ENCODE peak calls at places on chromosomes 11 and 22, in five cellular contexts. H is A549, Z is IMR-90, K is SK-N-SH, D is GM12878. Y is an unnamed sample.
A peak's percentile ranks its signal among the peaks of the same experiment; 100 is the strongest.

GRCh38 chr11:134724106-134724778 is 312.2 kb upstream of the B3GAT1 start:
- DNase-seq in H (no peak), Z (no peak), K (no peak), D (no peak), Y (no peak)

GRCh38 chr11:66915866-66916265 is 42.3 kb downstream of the PC start:
- DNase-seq in H (no peak), Z (no peak), K (no peak), D (no peak), Y (no peak)

GRCh38 chr11:72932132-72932570 is 117.9 kb downstream of the ATG16L2 start:
- DNase-seq in H (no peak), Z (peak; percentile 72), K (no peak), D (no peak), Y (no peak)

GRCh38 chr11:16938061-16938460 is 76.2 kb downstream of the PLEKHA7 start:
- DNase-seq in H (no peak), Z (no peak), K (no peak), D (no peak), Y (no peak)

GRCh38 chr22:38717244-38717643 is 11.5 kb downstream of the GTPBP1 start:
- DNase-seq in H (no peak), Z (no peak), K (no peak), D (no peak), Y (no peak)

GRCh38 chr11:131977231-131977630 is 606.8 kb downstream of the NTM start:
- DNase-seq in H (no peak), Z (peak; percentile 43), K (no peak), D (no peak), Y (no peak)

GRCh38 chr11:94910281-94910680 is 63.1 kb downstream of the CWC15 start:
- DNase-seq in H (no peak), Z (no peak), K (no peak), D (no peak), Y (no peak)

GRCh38 chr11:121687961-121688566 is 235.3 kb upstream of the SORL1-AS1 start:
- DNase-seq in H (no peak), Z (peak; percentile 70), K (no peak), D (no peak), Y (no peak)

GRCh38 chr11:66762088-66762487 is 33.1 kb upstream of the SPTBN2 start:
- DNase-seq in H (no peak), Z (no peak), K (no peak), D (no peak), Y (no peak)

GRCh38 chr22:35649026-35649553 is 844 bp downstream of the APOL6 start:
- DNase-seq in H (no peak), Z (no peak), K (no peak), D (no peak), Y (no peak)

GRCh38 chr11:47242596-47243192 is 5.9 kb downstream of the ACP2 start:
- DNase-seq in H (no peak), Z (no peak), K (peak; percentile 4), D (no peak), Y (no peak)

GRCh38 chr11:6022954-6023353 is 7.6 kb downstream of the OR56A1 start:
- DNase-seq in H (peak; percentile 57), Z (peak; percentile 43), K (no peak), D (peak; percentile 5), Y (peak; percentile 10)

GRCh38 chr22:37690901-37691504 is 4.9 kb downstream of the NOL12 start:
- DNase-seq in H (no peak), Z (no peak), K (no peak), D (no peak), Y (no peak)

GRCh38 chr22:19290400-19291217 is 910 bp downstream of the CLTCL1 start:
- DNase-seq in H (no peak), Z (no peak), K (no peak), D (no peak), Y (peak; percentile 65)

GRCh38 chr11:69384548-69385465 is 90.9 kb downstream of the MYEOV start:
- DNase-seq in H (no peak), Z (no peak), K (peak; percentile 14), D (no peak), Y (no peak)

GRCh38 chr11:95132956-95133355 is 43.3 kb downstream of the ENDOD1 start:
- DNase-seq in H (no peak), Z (no peak), K (no peak), D (no peak), Y (no peak)

GRCh38 chr11:80441821-80442220 is 1001.0 kb upstream of the TENM4 start:
- DNase-seq in H (no peak), Z (peak; percentile 5), K (no peak), D (no peak), Y (no peak)

GRCh38 chr22:20583471-20583922 is 76.1 kb downstream of the MED15 start:
- DNase-seq in H (peak; percentile 20), Z (no peak), K (no peak), D (no peak), Y (no peak)

GRCh38 chr22:35578836-35579575 is 38.1 kb downstream of the MB start:
- DNase-seq in H (no peak), Z (no peak), K (no peak), D (no peak), Y (no peak)

GRCh38 chr22:17772963-17773605 is 1.2 kb downstream of the BID start:
- DNase-seq in H (no peak), Z (peak; percentile 56), K (no peak), D (no peak), Y (peak; percentile 74)

GRCh38 chr22:31647066-31647465 is 14.9 kb downstream of the PISD start:
- DNase-seq in H (no peak), Z (no peak), K (no peak), D (no peak), Y (no peak)

GRCh38 chr11:57639321-57640067 is 10.2 kb downstream of the YPEL4 start:
- DNase-seq in H (peak; percentile 27), Z (peak; percentile 57), K (peak; percentile 66), D (no peak), Y (no peak)

GRCh38 chr22:38645430-38645829 is 10.8 kb downstream of the FAM227A start:
- DNase-seq in H (no peak), Z (no peak), K (no peak), D (no peak), Y (no peak)

GRCh38 chr11:74380746-74381439 is 17.3 kb downstream of the PGM2L1 start:
- DNase-seq in H (peak; percentile 16), Z (no peak), K (no peak), D (no peak), Y (no peak)

GRCh38 chr22:26328221-26328620 is 100.8 kb upstream of the ASPHD2 start:
- DNase-seq in H (no peak), Z (no peak), K (no peak), D (no peak), Y (no peak)

GRCh38 chr22:38404419-38404818 is 50.6 kb downstream of the KCNJ4 start:
- DNase-seq in H (no peak), Z (no peak), K (no peak), D (no peak), Y (no peak)

GRCh38 chr11:77191823-77192495 is 63.9 kb downstream of the MYO7A start:
- DNase-seq in H (peak; percentile 94), Z (peak; percentile 20), K (peak; percentile 62), D (no peak), Y (peak; percentile 79)

GRCh38 chr11:130428271-130428670 is at the start of gene ADAMTS8:
- DNase-seq in H (no peak), Z (no peak), K (peak; percentile 70), D (no peak), Y (no peak)

GRCh38 chr11:31947051-31947450 is 135.9 kb upstream of the PAX6 start:
- DNase-seq in H (no peak), Z (no peak), K (no peak), D (no peak), Y (no peak)

GRCh38 chr11:118899706-118900360 is 16.1 kb downstream of the CXCR5 start:
- DNase-seq in H (no peak), Z (no peak), K (no peak), D (no peak), Y (no peak)

GRCh38 chr11:34493468-34493867 is 20.1 kb downstream of the ELF5 start:
- DNase-seq in H (no peak), Z (no peak), K (no peak), D (no peak), Y (no peak)

GRCh38 chr22:49764151-49764581 is 63.5 kb downstream of the BRD1 start:
- DNase-seq in H (no peak), Z (no peak), K (peak; percentile 44), D (no peak), Y (no peak)

GRCh38 chr22:49768077-49768476 is 59.6 kb downstream of the BRD1 start:
- DNase-seq in H (no peak), Z (no peak), K (no peak), D (no peak), Y (no peak)

GRCh38 chr22:49767355-49768062 is 60.2 kb downstream of the BRD1 start:
- DNase-seq in H (peak; percentile 55), Z (peak; percentile 57), K (peak; percentile 72), D (peak; percentile 50), Y (peak; percentile 55)

GRCh38 chr22:49765091-49765771 is 62.4 kb downstream of the BRD1 start:
- DNase-seq in H (no peak), Z (no peak), K (peak; percentile 19), D (no peak), Y (no peak)

DNA sequence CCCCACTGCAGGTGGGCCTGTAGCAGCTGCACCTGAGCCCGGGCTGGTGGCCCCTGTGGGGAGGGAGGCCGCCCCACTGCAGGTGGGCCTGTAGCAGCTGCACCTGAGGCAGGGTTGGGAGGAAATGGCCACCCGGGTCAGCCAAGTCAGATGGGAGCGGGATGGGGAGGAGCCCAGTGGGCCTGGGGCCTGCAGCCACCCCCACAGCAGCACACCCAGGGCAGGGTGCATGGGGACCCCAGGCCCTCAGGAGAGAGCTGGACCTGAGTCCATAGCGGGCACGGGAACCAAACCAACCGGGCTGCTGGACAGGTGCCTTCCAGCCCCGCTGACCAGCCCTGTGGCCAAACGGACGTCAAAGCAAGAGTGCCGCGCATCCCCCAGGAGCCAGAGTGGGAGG is 61.7 kb downstream of the BRD1 start:
- DNase-seq in H (no peak), Z (no peak), K (peak; percentile 26), D (no peak), Y (no peak)
- TF ChIP-seq RCOR1 in H (no peak), Z (no peak), K (no peak), D (no peak), Y (no peak)

GRCh38 chr11:2419638-2420501 is 19.3 kb downstream of the TSSC4 start:
- DNase-seq in H (peak; percentile 79), Z (peak; percentile 72), K (peak; percentile 89), D (peak; percentile 16), Y (peak; percentile 82)
- TF ChIP-seq RCOR1 in H (no peak), Z (no peak), K (no peak), D (no peak), Y (no peak)

GRCh38 chr11:123684601-123685000 is 30.2 kb upstream of the SCN3B start:
- DNase-seq in H (no peak), Z (no peak), K (no peak), D (no peak), Y (no peak)
- TF ChIP-seq RCOR1 in H (no peak), Z (no peak), K (no peak), D (no peak), Y (no peak)

DNA sequence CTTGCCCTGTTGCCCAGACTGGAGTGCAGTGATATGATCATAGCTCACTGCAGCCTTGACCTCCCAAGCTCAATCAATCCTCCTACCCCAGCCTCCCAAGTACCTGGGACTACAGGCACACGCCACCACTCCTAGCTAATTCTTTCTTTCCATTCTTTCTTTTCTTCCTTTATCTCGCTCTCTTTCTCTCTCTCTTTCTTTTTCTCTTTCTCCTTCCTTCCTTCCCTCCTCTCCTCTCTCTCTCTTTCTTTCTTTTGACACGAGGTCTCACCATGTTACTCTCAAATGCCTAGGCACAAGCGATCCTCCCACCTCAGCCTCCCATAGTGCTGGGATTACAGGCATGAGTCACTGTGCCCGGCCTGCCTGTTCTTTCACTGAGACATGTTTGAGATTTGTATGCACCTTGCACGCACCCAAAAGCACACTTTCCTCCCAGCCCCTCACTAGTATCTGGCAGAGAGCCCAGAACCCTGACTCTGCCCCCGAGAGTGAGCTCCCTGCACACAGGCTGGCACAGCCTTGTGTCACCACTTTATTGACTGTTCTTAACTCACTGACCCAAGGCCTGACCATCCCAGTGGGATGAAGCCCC is 56.8 kb downstream of the CD6 start:
- DNase-seq in H (no peak), Z (no peak), K (no peak), D (peak; percentile 76), Y (no peak)
- TF ChIP-seq RCOR1 in H (no peak), Z (no peak), K (no peak), D (no peak), Y (no peak)

Y was measured in K562.